ENCODE peak calls at places on chromosome 4, in eight cellular contexts. One of them, this sample, is unnamed.

GRCh38 chr4:76200771-76201224 is 12.8 kb downstream of the SCARB2 start:
- DNase-seq in activated T-helper 1 cell treated with anti-CD3 and anti-CD28 coated beads, Interleukin-2, amount 50 U/mL, for 16 hours: no peak
- DNase-seq in NCI-H345: peak; percentile 66
- DNase-seq in cardiac muscle cell: no peak
- DNase-seq in NCI-H146: peak; percentile 65
- DNase-seq in stromal cell of bone marrow: no peak
- DNase-seq in hepatocyte: peak; percentile 77
- DNase-seq in stimulated activated CD4-positive, alpha-beta T cell treated with anti-CD3 and anti-CD28 coated beads, Interleukin-4, amount 100 ng/mL, for 4 hours: no peak
- DNase-seq in this sample: no peak

GRCh38 chr4:60400599-60400998 is 799.5 kb upstream of the ADGRL3 start:
- DNase-seq in cardiac muscle cell: no peak
- DNase-seq in stimulated activated CD4-positive, alpha-beta T cell treated with anti-CD3 and anti-CD28 coated beads, Interleukin-4, amount 100 ng/mL, for 4 hours: no peak
- DNase-seq in activated T-helper 1 cell treated with anti-CD3 and anti-CD28 coated beads, Interleukin-2, amount 50 U/mL, for 16 hours: no peak
- DNase-seq in NCI-H345: no peak
- DNase-seq in stromal cell of bone marrow: no peak
- DNase-seq in NCI-H146: no peak
- DNase-seq in hepatocyte: no peak
- DNase-seq in this sample: no peak

GRCh38 chr4:47831026-47831689 is 6.7 kb downstream of the CORIN start:
- DNase-seq in NCI-H345: peak; percentile 50
- DNase-seq in cardiac muscle cell: no peak
- DNase-seq in activated T-helper 1 cell treated with anti-CD3 and anti-CD28 coated beads, Interleukin-2, amount 50 U/mL, for 16 hours: no peak
- DNase-seq in stimulated activated CD4-positive, alpha-beta T cell treated with anti-CD3 and anti-CD28 coated beads, Interleukin-4, amount 100 ng/mL, for 4 hours: no peak
- DNase-seq in stromal cell of bone marrow: no peak
- DNase-seq in hepatocyte: peak; percentile 30
- DNase-seq in NCI-H146: peak; percentile 55
- DNase-seq in this sample: no peak

GRCh38 chr4:124526760-124527159 is 185.8 kb downstream of the ANKRD50 start:
- DNase-seq in stromal cell of bone marrow: no peak
- DNase-seq in activated T-helper 1 cell treated with anti-CD3 and anti-CD28 coated beads, Interleukin-2, amount 50 U/mL, for 16 hours: no peak
- DNase-seq in stimulated activated CD4-positive, alpha-beta T cell treated with anti-CD3 and anti-CD28 coated beads, Interleukin-4, amount 100 ng/mL, for 4 hours: no peak
- DNase-seq in hepatocyte: no peak
- DNase-seq in NCI-H146: peak; percentile 4
- DNase-seq in cardiac muscle cell: no peak
- DNase-seq in NCI-H345: no peak
- DNase-seq in this sample: no peak

GRCh38 chr4:7332216-7333023 is 102.3 kb downstream of the PSAPL1 start:
- DNase-seq in stromal cell of bone marrow: no peak
- DNase-seq in NCI-H345: no peak
- DNase-seq in stimulated activated CD4-positive, alpha-beta T cell treated with anti-CD3 and anti-CD28 coated beads, Interleukin-4, amount 100 ng/mL, for 4 hours: no peak
- DNase-seq in cardiac muscle cell: peak; percentile 85
- DNase-seq in activated T-helper 1 cell treated with anti-CD3 and anti-CD28 coated beads, Interleukin-2, amount 50 U/mL, for 16 hours: no peak
- DNase-seq in NCI-H146: no peak
- DNase-seq in hepatocyte: peak; percentile 43
- DNase-seq in this sample: no peak

GRCh38 chr4:38034986-38035882 is 75.0 kb downstream of the PTTG2 start:
- DNase-seq in cardiac muscle cell: peak; percentile 78
- DNase-seq in stimulated activated CD4-positive, alpha-beta T cell treated with anti-CD3 and anti-CD28 coated beads, Interleukin-4, amount 100 ng/mL, for 4 hours: no peak
- DNase-seq in NCI-H146: peak; percentile 71
- DNase-seq in NCI-H345: peak; percentile 31
- DNase-seq in hepatocyte: peak; percentile 76
- DNase-seq in activated T-helper 1 cell treated with anti-CD3 and anti-CD28 coated beads, Interleukin-2, amount 50 U/mL, for 16 hours: no peak
- DNase-seq in stromal cell of bone marrow: peak; percentile 51
- DNase-seq in this sample: peak; percentile 36

GRCh38 chr4:11495291-11495690 is 66.6 kb upstream of the HS3ST1 start:
- DNase-seq in hepatocyte: no peak
- DNase-seq in stimulated activated CD4-positive, alpha-beta T cell treated with anti-CD3 and anti-CD28 coated beads, Interleukin-4, amount 100 ng/mL, for 4 hours: no peak
- DNase-seq in NCI-H345: no peak
- DNase-seq in NCI-H146: no peak
- DNase-seq in cardiac muscle cell: peak; percentile 40
- DNase-seq in stromal cell of bone marrow: peak; percentile 11
- DNase-seq in activated T-helper 1 cell treated with anti-CD3 and anti-CD28 coated beads, Interleukin-2, amount 50 U/mL, for 16 hours: no peak
- DNase-seq in this sample: no peak

GRCh38 chr4:20512053-20512810 is 188.0 kb upstream of the PACRGL start:
- DNase-seq in cardiac muscle cell: peak; percentile 32
- DNase-seq in stimulated activated CD4-positive, alpha-beta T cell treated with anti-CD3 and anti-CD28 coated beads, Interleukin-4, amount 100 ng/mL, for 4 hours: no peak
- DNase-seq in stromal cell of bone marrow: no peak
- DNase-seq in NCI-H146: peak; percentile 77
- DNase-seq in activated T-helper 1 cell treated with anti-CD3 and anti-CD28 coated beads, Interleukin-2, amount 50 U/mL, for 16 hours: no peak
- DNase-seq in NCI-H345: peak; percentile 74
- DNase-seq in hepatocyte: no peak
- DNase-seq in this sample: no peak

This sample was measured in activated T-cell treated with anti-CD3 and anti-CD28 coated beads for 4 hours.